ENCODE peak calls at places on chromosomes 7 and 10, in four cellular contexts. One of them, this sample, is unnamed.

GRCh38 chr10:94725871-94726270 is 36.6 kb upstream of the CYP2C19 start:
- DNase-seq in activated CD4-positive, CD25-positive, alpha-beta regulatory T cell: no peak
- DNase-seq in globus pallidus: no peak
- DNase-seq in nephron progenitor cell: no peak
- DNase-seq in this sample: no peak

GRCh38 chr10:70053212-70053895 is 708 bp downstream of the MACROH2A2 start:
- DNase-seq in nephron progenitor cell: peak; percentile 62
- DNase-seq in activated CD4-positive, CD25-positive, alpha-beta regulatory T cell: no peak
- DNase-seq in globus pallidus: no peak
- DNase-seq in this sample: no peak

GRCh38 chr10:97138777-97139317 is 46.9 kb downstream of the SLIT1 start:
- DNase-seq in nephron progenitor cell: no peak
- DNase-seq in globus pallidus: no peak
- DNase-seq in activated CD4-positive, CD25-positive, alpha-beta regulatory T cell: no peak
- DNase-seq in this sample: no peak

GRCh38 chr10:114026189-114027040 is 17.3 kb upstream of the ADRB1 start:
- DNase-seq in activated CD4-positive, CD25-positive, alpha-beta regulatory T cell: no peak
- DNase-seq in nephron progenitor cell: no peak
- DNase-seq in globus pallidus: no peak
- DNase-seq in this sample: no peak

GRCh38 chr10:6537704-6538103 is 42.4 kb downstream of the PRKCQ start:
- DNase-seq in activated CD4-positive, CD25-positive, alpha-beta regulatory T cell: no peak
- DNase-seq in nephron progenitor cell: no peak
- DNase-seq in globus pallidus: no peak
- DNase-seq in this sample: no peak

GRCh38 chr10:71334228-71334791 is 15.3 kb downstream of the SLC29A3 start:
- DNase-seq in activated CD4-positive, CD25-positive, alpha-beta regulatory T cell: no peak
- DNase-seq in globus pallidus: no peak
- DNase-seq in nephron progenitor cell: no peak
- DNase-seq in this sample: no peak

GRCh38 chr10:15427836-15428414 is 56.8 kb upstream of the FAM171A1 start:
- DNase-seq in activated CD4-positive, CD25-positive, alpha-beta regulatory T cell: no peak
- DNase-seq in nephron progenitor cell: no peak
- DNase-seq in globus pallidus: peak; percentile 43
- DNase-seq in this sample: no peak

GRCh38 chr7:124084024-124084423 is 51.2 kb upstream of the TMEM229A start:
- DNase-seq in activated CD4-positive, CD25-positive, alpha-beta regulatory T cell: no peak
- DNase-seq in globus pallidus: no peak
- DNase-seq in nephron progenitor cell: no peak
- DNase-seq in this sample: no peak